ENCODE peak calls at places on chromosomes 11 and 22, in seven cellular contexts. One of them, this sample, is unnamed.
A peak's percentile ranks its signal among the peaks of the same experiment; 100 is the strongest.

GRCh38 chr11:45754746-45755145 is 50.2 kb upstream of the SLC35C1 start:
- DNase-seq in stomach: no peak
- DNase-seq in stimulated activated CD8-positive, alpha-beta memory T cell treated with anti-CD3 and anti-CD28 coated beads, Interleukin-15, amount 100 ng/mL, for 24 hours: no peak
- DNase-seq in activated T-cell treated with anti-CD3 and anti-CD28 coated beads for 1 hour: no peak
- DNase-seq in GM06990: no peak
- DNase-seq in pons: no peak
- DNase-seq in kidney tubule cell: no peak
- DNase-seq in this sample: no peak

GRCh38 chr11:1749020-1749758 is 1.2 kb downstream of the IFITM10 start:
- DNase-seq in stomach: no peak
- DNase-seq in stimulated activated CD8-positive, alpha-beta memory T cell treated with anti-CD3 and anti-CD28 coated beads, Interleukin-15, amount 100 ng/mL, for 24 hours: no peak
- DNase-seq in activated T-cell treated with anti-CD3 and anti-CD28 coated beads for 1 hour: no peak
- DNase-seq in GM06990: no peak
- DNase-seq in pons: no peak
- DNase-seq in kidney tubule cell: peak; percentile 29
- DNase-seq in this sample: peak; percentile 49

GRCh38 chr22:40954095-40954494 is 2.9 kb downstream of the RBX1 start:
- DNase-seq in stomach: no peak
- DNase-seq in stimulated activated CD8-positive, alpha-beta memory T cell treated with anti-CD3 and anti-CD28 coated beads, Interleukin-15, amount 100 ng/mL, for 24 hours: no peak
- DNase-seq in activated T-cell treated with anti-CD3 and anti-CD28 coated beads for 1 hour: no peak
- DNase-seq in GM06990: no peak
- DNase-seq in pons: no peak
- DNase-seq in kidney tubule cell: no peak
- DNase-seq in this sample: no peak

GRCh38 chr11:76602431-76602861 is 68.1 kb downstream of the LRRC32 start:
- DNase-seq in stomach: no peak
- DNase-seq in stimulated activated CD8-positive, alpha-beta memory T cell treated with anti-CD3 and anti-CD28 coated beads, Interleukin-15, amount 100 ng/mL, for 24 hours: no peak
- DNase-seq in activated T-cell treated with anti-CD3 and anti-CD28 coated beads for 1 hour: no peak
- DNase-seq in GM06990: no peak
- DNase-seq in pons: no peak
- DNase-seq in kidney tubule cell: no peak
- DNase-seq in this sample: no peak

GRCh38 chr11:77200351-77200750 is 72.3 kb downstream of the MYO7A start:
- DNase-seq in stomach: peak; percentile 10
- DNase-seq in stimulated activated CD8-positive, alpha-beta memory T cell treated with anti-CD3 and anti-CD28 coated beads, Interleukin-15, amount 100 ng/mL, for 24 hours: no peak
- DNase-seq in activated T-cell treated with anti-CD3 and anti-CD28 coated beads for 1 hour: no peak
- DNase-seq in GM06990: no peak
- DNase-seq in pons: no peak
- DNase-seq in kidney tubule cell: no peak
- DNase-seq in this sample: no peak

GRCh38 chr22:42243802-42244060 is 26.7 kb downstream of the TCF20 start:
- DNase-seq in stomach: no peak
- DNase-seq in stimulated activated CD8-positive, alpha-beta memory T cell treated with anti-CD3 and anti-CD28 coated beads, Interleukin-15, amount 100 ng/mL, for 24 hours: no peak
- DNase-seq in activated T-cell treated with anti-CD3 and anti-CD28 coated beads for 1 hour: no peak
- DNase-seq in GM06990: no peak
- DNase-seq in pons: no peak
- DNase-seq in kidney tubule cell: no peak
- DNase-seq in this sample: no peak

GRCh38 chr11:44627911-44628729 is 62.7 kb downstream of the CD82 start:
- DNase-seq in stomach: peak; percentile 57
- DNase-seq in stimulated activated CD8-positive, alpha-beta memory T cell treated with anti-CD3 and anti-CD28 coated beads, Interleukin-15, amount 100 ng/mL, for 24 hours: no peak
- DNase-seq in activated T-cell treated with anti-CD3 and anti-CD28 coated beads for 1 hour: no peak
- DNase-seq in GM06990: no peak
- DNase-seq in pons: peak; percentile 95
- DNase-seq in kidney tubule cell: peak; percentile 47
- DNase-seq in this sample: no peak

GRCh38 chr22:16987822-16988221 is 20.2 kb downstream of the GAB4 start:
- DNase-seq in stomach: no peak
- DNase-seq in stimulated activated CD8-positive, alpha-beta memory T cell treated with anti-CD3 and anti-CD28 coated beads, Interleukin-15, amount 100 ng/mL, for 24 hours: no peak
- DNase-seq in activated T-cell treated with anti-CD3 and anti-CD28 coated beads for 1 hour: no peak
- DNase-seq in GM06990: no peak
- DNase-seq in pons: no peak
- DNase-seq in kidney tubule cell: no peak
- DNase-seq in this sample: no peak

GRCh38 chr11:65432686-65433582 is 10.3 kb downstream of the NEAT1 start:
- DNase-seq in stomach: no peak
- DNase-seq in stimulated activated CD8-positive, alpha-beta memory T cell treated with anti-CD3 and anti-CD28 coated beads, Interleukin-15, amount 100 ng/mL, for 24 hours: no peak
- DNase-seq in activated T-cell treated with anti-CD3 and anti-CD28 coated beads for 1 hour: no peak
- DNase-seq in GM06990: no peak
- DNase-seq in pons: peak; percentile 80
- DNase-seq in kidney tubule cell: peak; percentile 56
- DNase-seq in this sample: no peak

GRCh38 chr22:25067851-25068421 is 115.4 kb downstream of the KIAA1671 start:
- DNase-seq in stomach: no peak
- DNase-seq in stimulated activated CD8-positive, alpha-beta memory T cell treated with anti-CD3 and anti-CD28 coated beads, Interleukin-15, amount 100 ng/mL, for 24 hours: no peak
- DNase-seq in activated T-cell treated with anti-CD3 and anti-CD28 coated beads for 1 hour: peak; percentile 67
- DNase-seq in GM06990: no peak
- DNase-seq in pons: peak; percentile 54
- DNase-seq in kidney tubule cell: no peak
- DNase-seq in this sample: no peak

GRCh38 chr22:40194656-40195055 is 16.9 kb downstream of the TNRC6B start:
- DNase-seq in stomach: no peak
- DNase-seq in stimulated activated CD8-positive, alpha-beta memory T cell treated with anti-CD3 and anti-CD28 coated beads, Interleukin-15, amount 100 ng/mL, for 24 hours: no peak
- DNase-seq in activated T-cell treated with anti-CD3 and anti-CD28 coated beads for 1 hour: no peak
- DNase-seq in GM06990: no peak
- DNase-seq in pons: no peak
- DNase-seq in kidney tubule cell: no peak
- DNase-seq in this sample: peak; percentile 55

GRCh38 chr11:112564228-112564955 is 303.7 kb upstream of the PLET1 start:
- DNase-seq in stomach: no peak
- DNase-seq in stimulated activated CD8-positive, alpha-beta memory T cell treated with anti-CD3 and anti-CD28 coated beads, Interleukin-15, amount 100 ng/mL, for 24 hours: no peak
- DNase-seq in activated T-cell treated with anti-CD3 and anti-CD28 coated beads for 1 hour: no peak
- DNase-seq in GM06990: no peak
- DNase-seq in pons: peak; percentile 75
- DNase-seq in kidney tubule cell: peak; percentile 34
- DNase-seq in this sample: no peak

GRCh38 chr11:13140028-13140870 is 131.1 kb downstream of the RASSF10 start:
- DNase-seq in stomach: peak; percentile 78
- DNase-seq in stimulated activated CD8-positive, alpha-beta memory T cell treated with anti-CD3 and anti-CD28 coated beads, Interleukin-15, amount 100 ng/mL, for 24 hours: no peak
- DNase-seq in activated T-cell treated with anti-CD3 and anti-CD28 coated beads for 1 hour: no peak
- DNase-seq in GM06990: no peak
- DNase-seq in pons: no peak
- DNase-seq in kidney tubule cell: peak; percentile 98
- DNase-seq in this sample: no peak

GRCh38 chr11:35412285-35412684 is 7.1 kb downstream of the SLC1A2 start:
- DNase-seq in stomach: no peak
- DNase-seq in stimulated activated CD8-positive, alpha-beta memory T cell treated with anti-CD3 and anti-CD28 coated beads, Interleukin-15, amount 100 ng/mL, for 24 hours: no peak
- DNase-seq in activated T-cell treated with anti-CD3 and anti-CD28 coated beads for 1 hour: no peak
- DNase-seq in GM06990: no peak
- DNase-seq in pons: no peak
- DNase-seq in kidney tubule cell: peak; percentile 5
- DNase-seq in this sample: peak; percentile 51

GRCh38 chr11:65353900-65354264 is 669 bp upstream of the TIGD3 start:
- DNase-seq in stomach: no peak
- DNase-seq in stimulated activated CD8-positive, alpha-beta memory T cell treated with anti-CD3 and anti-CD28 coated beads, Interleukin-15, amount 100 ng/mL, for 24 hours: no peak
- DNase-seq in activated T-cell treated with anti-CD3 and anti-CD28 coated beads for 1 hour: no peak
- DNase-seq in GM06990: no peak
- DNase-seq in pons: no peak
- DNase-seq in kidney tubule cell: no peak
- DNase-seq in this sample: no peak

GRCh38 chr22:46262449-46263207 is 515 bp downstream of the PKDREJ start:
- DNase-seq in stomach: peak; percentile 65
- DNase-seq in stimulated activated CD8-positive, alpha-beta memory T cell treated with anti-CD3 and anti-CD28 coated beads, Interleukin-15, amount 100 ng/mL, for 24 hours: no peak
- DNase-seq in activated T-cell treated with anti-CD3 and anti-CD28 coated beads for 1 hour: no peak
- DNase-seq in GM06990: no peak
- DNase-seq in pons: no peak
- DNase-seq in kidney tubule cell: peak; percentile 20
- DNase-seq in this sample: no peak

GRCh38 chr11:96154802-96155520 is 188.0 kb downstream of the MAML2 start:
- DNase-seq in stomach: no peak
- DNase-seq in stimulated activated CD8-positive, alpha-beta memory T cell treated with anti-CD3 and anti-CD28 coated beads, Interleukin-15, amount 100 ng/mL, for 24 hours: no peak
- DNase-seq in activated T-cell treated with anti-CD3 and anti-CD28 coated beads for 1 hour: no peak
- DNase-seq in GM06990: no peak
- DNase-seq in pons: no peak
- DNase-seq in kidney tubule cell: peak; percentile 81
- DNase-seq in this sample: no peak

GRCh38 chr22:29106839-29107238 is 34.0 kb downstream of the KREMEN1 start:
- DNase-seq in stomach: no peak
- DNase-seq in stimulated activated CD8-positive, alpha-beta memory T cell treated with anti-CD3 and anti-CD28 coated beads, Interleukin-15, amount 100 ng/mL, for 24 hours: no peak
- DNase-seq in activated T-cell treated with anti-CD3 and anti-CD28 coated beads for 1 hour: no peak
- DNase-seq in GM06990: no peak
- DNase-seq in pons: no peak
- DNase-seq in kidney tubule cell: no peak
- DNase-seq in this sample: no peak

GRCh38 chr11:33476945-33477584 is 219.9 kb downstream of the HIPK3 start:
- DNase-seq in stomach: no peak
- DNase-seq in stimulated activated CD8-positive, alpha-beta memory T cell treated with anti-CD3 and anti-CD28 coated beads, Interleukin-15, amount 100 ng/mL, for 24 hours: no peak
- DNase-seq in activated T-cell treated with anti-CD3 and anti-CD28 coated beads for 1 hour: no peak
- DNase-seq in GM06990: no peak
- DNase-seq in pons: no peak
- DNase-seq in kidney tubule cell: peak; percentile 36
- DNase-seq in this sample: no peak

GRCh38 chr11:126945319-126945718 is 55.3 kb downstream of the KIRREL3 start:
- DNase-seq in stomach: no peak
- DNase-seq in stimulated activated CD8-positive, alpha-beta memory T cell treated with anti-CD3 and anti-CD28 coated beads, Interleukin-15, amount 100 ng/mL, for 24 hours: no peak
- DNase-seq in activated T-cell treated with anti-CD3 and anti-CD28 coated beads for 1 hour: no peak
- DNase-seq in GM06990: no peak
- DNase-seq in pons: no peak
- DNase-seq in kidney tubule cell: no peak
- DNase-seq in this sample: no peak

GRCh38 chr11:120133216-120134105 is 4.5 kb downstream of the TRIM29 start:
- DNase-seq in stomach: peak; percentile 17
- DNase-seq in stimulated activated CD8-positive, alpha-beta memory T cell treated with anti-CD3 and anti-CD28 coated beads, Interleukin-15, amount 100 ng/mL, for 24 hours: no peak
- DNase-seq in activated T-cell treated with anti-CD3 and anti-CD28 coated beads for 1 hour: no peak
- DNase-seq in GM06990: no peak
- DNase-seq in pons: no peak
- DNase-seq in kidney tubule cell: no peak
- DNase-seq in this sample: no peak

GRCh38 chr11:65045728-65046127 is 4.7 kb downstream of the SAC3D1 start:
- DNase-seq in stomach: no peak
- DNase-seq in stimulated activated CD8-positive, alpha-beta memory T cell treated with anti-CD3 and anti-CD28 coated beads, Interleukin-15, amount 100 ng/mL, for 24 hours: no peak
- DNase-seq in activated T-cell treated with anti-CD3 and anti-CD28 coated beads for 1 hour: no peak
- DNase-seq in GM06990: no peak
- DNase-seq in pons: no peak
- DNase-seq in kidney tubule cell: no peak
- DNase-seq in this sample: no peak

GRCh38 chr11:130181295-130182272 is 22.0 kb downstream of the ST14 start:
- DNase-seq in stomach: peak; percentile 56
- DNase-seq in stimulated activated CD8-positive, alpha-beta memory T cell treated with anti-CD3 and anti-CD28 coated beads, Interleukin-15, amount 100 ng/mL, for 24 hours: no peak
- DNase-seq in activated T-cell treated with anti-CD3 and anti-CD28 coated beads for 1 hour: no peak
- DNase-seq in GM06990: no peak
- DNase-seq in pons: no peak
- DNase-seq in kidney tubule cell: peak; percentile 80
- DNase-seq in this sample: peak; percentile 67

GRCh38 chr11:12752868-12753267 is 78.6 kb downstream of the TEAD1 start:
- DNase-seq in stomach: no peak
- DNase-seq in stimulated activated CD8-positive, alpha-beta memory T cell treated with anti-CD3 and anti-CD28 coated beads, Interleukin-15, amount 100 ng/mL, for 24 hours: no peak
- DNase-seq in activated T-cell treated with anti-CD3 and anti-CD28 coated beads for 1 hour: no peak
- DNase-seq in GM06990: no peak
- DNase-seq in pons: no peak
- DNase-seq in kidney tubule cell: no peak
- DNase-seq in this sample: no peak

GRCh38 chr11:63920870-63921417 is 4.0 kb upstream of the RCOR2 start:
- DNase-seq in stomach: no peak
- DNase-seq in stimulated activated CD8-positive, alpha-beta memory T cell treated with anti-CD3 and anti-CD28 coated beads, Interleukin-15, amount 100 ng/mL, for 24 hours: no peak
- DNase-seq in activated T-cell treated with anti-CD3 and anti-CD28 coated beads for 1 hour: peak; percentile 31
- DNase-seq in GM06990: no peak
- DNase-seq in pons: no peak
- DNase-seq in kidney tubule cell: no peak
- DNase-seq in this sample: no peak

GRCh38 chr11:130523166-130523565 is 74.7 kb downstream of the ADAMTS15 start:
- DNase-seq in stomach: no peak
- DNase-seq in stimulated activated CD8-positive, alpha-beta memory T cell treated with anti-CD3 and anti-CD28 coated beads, Interleukin-15, amount 100 ng/mL, for 24 hours: no peak
- DNase-seq in activated T-cell treated with anti-CD3 and anti-CD28 coated beads for 1 hour: no peak
- DNase-seq in GM06990: no peak
- DNase-seq in pons: no peak
- DNase-seq in kidney tubule cell: no peak
- DNase-seq in this sample: no peak

GRCh38 chr22:24067587-24068376 is 56.7 kb downstream of the CABIN1 start:
- DNase-seq in stomach: peak; percentile 50
- DNase-seq in stimulated activated CD8-positive, alpha-beta memory T cell treated with anti-CD3 and anti-CD28 coated beads, Interleukin-15, amount 100 ng/mL, for 24 hours: no peak
- DNase-seq in activated T-cell treated with anti-CD3 and anti-CD28 coated beads for 1 hour: no peak
- DNase-seq in GM06990: no peak
- DNase-seq in pons: peak; percentile 17
- DNase-seq in kidney tubule cell: peak; percentile 61
- DNase-seq in this sample: no peak